ENCODE peak calls at places on chromosomes 16 and 17, in eight cellular contexts. D is stomach, Q is thoracic aorta, U is right cardiac atrium, K is heart right ventricle, A is IMR-90, H is dorsolateral prefrontal cortex, L is Peyer's patch. V is an unnamed sample.

GRCh38 chr17:11598274-11599221 is at the start of gene DNAH9:
- DNase-seq in D (peak; percentile 98), U (peak; percentile 99), H (peak; percentile 95), A (no peak), Q (peak; percentile 55), K (peak; percentile 97), L (peak; percentile 95), V (peak; percentile 97)

GRCh38 chr17:36728030-36728991 is 126.9 kb downstream of the MRM1 start:
- DNase-seq in K (no peak), A (no peak), Q (no peak), H (no peak), L (no peak), U (no peak), D (no peak), V (no peak)

GRCh38 chr17:57915532-57915931 is 39.7 kb downstream of the CUEDC1 start:
- DNase-seq in K (no peak), U (peak; percentile 78), Q (no peak), L (no peak), A (peak; percentile 28), H (no peak), D (no peak), V (peak; percentile 49)

GRCh38 chr16:24635900-24636610 is 93.4 kb upstream of the TNRC6A start:
- DNase-seq in H (peak; percentile 61), L (peak; percentile 77), D (peak; percentile 66), K (peak; percentile 71), A (peak; percentile 91), U (peak; percentile 86), Q (no peak), V (no peak)

GRCh38 chr17:30970757-30971567 is at the start of gene RNF135:
- DNase-seq in Q (peak; percentile 64), U (peak; percentile 93), H (no peak), L (peak; percentile 90), A (peak; percentile 82), D (peak; percentile 85), K (peak; percentile 91), V (peak; percentile 95)

GRCh38 chr17:2111691-2112090 is 56.8 kb downstream of the HIC1 start:
- DNase-seq in A (peak; percentile 97), H (no peak), D (peak; percentile 34), L (no peak), U (no peak), K (no peak), Q (no peak), V (peak; percentile 79)

GRCh38 chr17:63358111-63358839 is 87.8 kb downstream of the CYB561 start:
- DNase-seq in U (no peak), D (no peak), A (peak; percentile 94), K (no peak), H (no peak), Q (no peak), L (no peak), V (no peak)

GRCh38 chr17:64081802-64082799 is 47.8 kb downstream of the ERN1 start:
- DNase-seq in H (no peak), U (no peak), K (no peak), A (peak; percentile 82), D (no peak), L (peak; percentile 79), Q (no peak), V (peak; percentile 48)

GRCh38 chr17:46044286-46044928 is 45.4 kb downstream of the STH start:
- DNase-seq in A (peak; percentile 87), K (peak; percentile 88), D (peak; percentile 81), L (peak; percentile 89), H (peak; percentile 76), U (peak; percentile 63), Q (peak; percentile 49), V (no peak)

GRCh38 chr16:15642557-15643452 is at the start of gene MARF1:
- DNase-seq in Q (peak; percentile 95), A (peak; percentile 90), H (peak; percentile 90), L (peak; percentile 99), K (peak; percentile 99), U (peak; percentile 100), D (peak; percentile 99), V (peak; percentile 100)

GRCh38 chr16:66948034-66948821 is 12.8 kb upstream of the CES3 start:
- DNase-seq in L (peak; percentile 74), Q (no peak), D (peak; percentile 31), A (no peak), U (peak; percentile 71), K (no peak), H (no peak), V (peak; percentile 88)

GRCh38 chr16:48000622-48001021 is 155.2 kb downstream of the ABCC12 start:
- DNase-seq in K (no peak), H (no peak), U (no peak), L (no peak), A (no peak), D (no peak), Q (no peak), V (no peak)

GRCh38 chr16:47990676-47991075 is 165.1 kb downstream of the ABCC12 start:
- DNase-seq in H (no peak), U (no peak), A (no peak), Q (no peak), D (no peak), L (no peak), K (no peak), V (no peak)

GRCh38 chr16:47995354-47995753 is 160.4 kb downstream of the ABCC12 start:
- DNase-seq in U (no peak), Q (no peak), L (no peak), A (no peak), K (no peak), D (no peak), H (no peak), V (no peak)
- H3K4me3 ChIP-seq in U (no peak overlapping the region), Q (no peak overlapping the region), L (no peak overlapping the region), A (no peak overlapping the region), K (no peak overlapping the region), D (no peak overlapping the region), H (no peak overlapping the region), V (no peak overlapping the region)

GRCh38 chr16:4926928-4927327 is 10.0 kb downstream of the PPL start:
- DNase-seq in D (no peak), L (no peak), K (no peak), H (no peak), A (no peak), Q (no peak), U (no peak), V (no peak)

GRCh38 chr16:4931381-4931780 is 5.6 kb downstream of the PPL start:
- DNase-seq in Q (no peak), A (no peak), D (no peak), H (no peak), K (no peak), L (no peak), U (peak; percentile 13), V (no peak)

GRCh38 chr16:4927661-4928060 is 9.3 kb downstream of the PPL start:
- DNase-seq in K (no peak), H (no peak), Q (no peak), U (no peak), D (no peak), A (no peak), L (no peak), V (no peak)

GRCh38 chr16:4925791-4926190 is 11.2 kb downstream of the PPL start:
- DNase-seq in H (no peak), Q (no peak), U (no peak), K (no peak), L (no peak), D (no peak), A (no peak), V (no peak)

DNA sequence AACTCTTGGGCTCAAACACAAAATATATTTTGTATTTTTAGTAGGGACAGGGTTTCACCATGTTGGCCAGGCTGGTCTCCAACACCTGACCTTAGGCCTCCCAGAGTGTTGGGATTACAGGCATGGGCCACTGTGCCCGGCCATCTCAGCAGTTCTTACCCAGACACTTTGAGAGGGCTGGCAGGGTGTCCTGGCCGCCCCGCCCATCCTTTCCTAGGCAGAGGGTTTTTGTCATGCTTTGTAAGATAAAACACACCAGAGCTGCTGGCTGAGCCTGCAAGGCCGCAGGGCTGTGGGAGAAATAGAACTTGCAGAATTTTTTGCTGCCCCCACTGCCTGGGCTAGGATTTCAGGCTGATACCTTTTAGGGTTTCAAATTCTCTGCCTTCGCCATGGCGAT is 8.7 kb downstream of the PPL start:
- DNase-seq in H (no peak), Q (no peak), L (no peak), D (no peak), A (no peak), K (no peak), U (peak; percentile 55), V (no peak)
- H3K4me3 ChIP-seq in H (no peak overlapping the region), Q (no peak overlapping the region), L (no peak overlapping the region), D (no peak overlapping the region), A (no peak overlapping the region), K (no peak overlapping the region), U (no peak overlapping the region), V (no peak overlapping the region)

GRCh38 chr16:77807-78443 is at the start of gene MPG:
- DNase-seq in K (peak; percentile 89), L (peak; percentile 94), H (peak; percentile 72), A (peak; percentile 72), U (peak; percentile 96), D (peak; percentile 87), Q (no peak), V (peak; percentile 84)

GRCh38 chr16:75580-76501 is 2.2 kb upstream of the MPG start:
- DNase-seq in L (peak; percentile 78), D (peak; percentile 60), Q (no peak), H (no peak), U (peak; percentile 93), K (peak; percentile 80), A (peak; percentile 86), V (peak; percentile 83)

GRCh38 chr16:78444-79145 is 570 bp downstream of the MPG start:
- DNase-seq in U (peak; percentile 78), Q (no peak), A (peak; percentile 52), L (no peak), K (no peak), D (no peak), H (no peak), V (no peak)

GRCh38 chr16:77273-77806 is 685 bp upstream of the MPG start:
- DNase-seq in K (peak; percentile 62), H (no peak), A (peak; percentile 61), Q (no peak), L (peak; percentile 69), D (peak; percentile 39), U (peak; percentile 89), V (peak; percentile 91)

GRCh38 chr16:76535-77272 is 1.3 kb upstream of the MPG start:
- DNase-seq in L (peak; percentile 80), U (peak; percentile 95), H (no peak), K (peak; percentile 78), A (peak; percentile 95), D (peak; percentile 66), Q (peak; percentile 74), V (peak; percentile 71)
- H3K4me3 ChIP-seq in L (peak overlapping the region; percentile 95), U (no peak overlapping the region), H (peak overlapping the region; percentile 77), K (peak overlapping the region; percentile 93), A (no peak overlapping the region), D (no peak overlapping the region), Q (peak overlapping the region; percentile 76), V (peak overlapping the region; percentile 72)

DNA sequence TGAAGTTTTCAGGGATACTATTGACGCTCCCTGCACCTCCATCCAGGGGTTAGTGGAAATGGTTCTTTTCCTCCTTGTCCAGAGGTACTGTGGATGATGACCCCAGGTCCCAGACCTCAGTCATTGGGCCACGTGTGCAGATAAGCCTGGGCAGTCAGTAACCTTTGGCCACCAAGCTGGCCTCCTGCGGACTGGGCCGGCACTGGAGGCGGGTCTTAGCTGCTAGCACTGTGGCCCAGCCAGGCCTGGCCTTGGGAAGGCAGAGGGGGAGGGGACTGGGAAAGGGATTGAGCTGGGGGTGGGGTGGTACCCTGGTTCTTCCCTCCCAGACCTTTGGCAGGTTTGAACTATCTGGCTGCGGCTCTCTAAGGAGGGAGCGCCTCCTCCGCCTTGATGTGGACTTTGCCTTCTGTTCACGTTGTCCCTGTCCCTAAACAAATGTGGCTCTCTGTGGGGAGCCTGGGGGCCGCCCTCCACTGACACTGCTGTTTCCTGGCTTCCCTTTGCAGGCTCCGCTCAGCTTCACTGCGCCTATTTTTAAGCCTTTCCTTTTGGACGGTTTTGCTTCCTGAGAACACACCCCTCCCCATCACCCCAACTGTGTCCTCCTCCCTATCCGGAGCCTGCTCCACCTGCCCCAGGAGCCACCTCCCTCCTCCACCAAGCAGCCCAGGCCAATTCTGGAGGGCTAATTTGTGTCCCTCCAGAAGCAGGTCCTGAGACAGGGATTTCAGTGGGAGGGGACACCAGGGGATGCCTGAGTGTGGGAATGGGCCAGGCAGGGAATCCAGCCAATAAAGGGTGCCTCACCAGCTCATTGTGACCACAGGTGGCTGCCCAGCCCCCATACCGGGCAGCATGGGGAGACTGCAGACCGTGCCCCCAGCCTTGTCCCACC is 251.9 kb downstream of the SEC14L1 start:
- DNase-seq in K (peak; percentile 69), U (peak; percentile 87), A (no peak), H (no peak), Q (no peak), L (peak; percentile 83), D (peak; percentile 63), V (no peak)
- H3K4me3 ChIP-seq in K (no peak overlapping the region), U (no peak overlapping the region), A (no peak overlapping the region), H (no peak overlapping the region), Q (peak overlapping the region; percentile 10), L (peak overlapping the region; percentile 25), D (no peak overlapping the region), V (no peak overlapping the region)

V was measured in upper lobe of left lung.